ENCODE peak calls at places on chromosomes 6 and 20, in six cellular contexts. P is HL-60, I is HFF-Myc, G is brain microvascular endothelial cell, L is fibroblast of villous mesenchyme, F is cardiac muscle cell. J is an unnamed sample.

GRCh38 chr20:42100137-42100704 is 482.0 kb upstream of the CHD6 start:
- DNase-seq in P (no peak), I (no peak), G (no peak), L (no peak), F (no peak), J (no peak)

GRCh38 chr6:106446983-106447382 is 86.5 kb downstream of the CRYBG1 start:
- DNase-seq in P (no peak), I (no peak), G (no peak), L (no peak), F (no peak), J (no peak)

GRCh38 chr20:30286157-30286556 is 971.3 kb upstream of the DEFB115 start:
- DNase-seq in P (no peak), I (no peak), G (no peak), L (no peak), F (peak; percentile 17), J (no peak)

GRCh38 chr6:140806431-140806830 is 1326.3 kb upstream of the GJE1 start:
- DNase-seq in P (no peak), I (no peak), G (no peak), L (no peak), F (no peak), J (peak; percentile 44)

GRCh38 chr6:162917506-162917905 is 189.7 kb downstream of the PACRG start:
- DNase-seq in P (no peak), I (peak; percentile 32), G (peak; percentile 37), L (peak; percentile 11), F (peak; percentile 6), J (no peak)

GRCh38 chr6:41706876-41707564 is 28.4 kb downstream of the TFEB start:
- DNase-seq in P (no peak), I (no peak), G (no peak), L (peak; percentile 71), F (peak; percentile 80), J (no peak)

GRCh38 chr20:24736131-24736843 is 212.8 kb upstream of the CST7 start:
- DNase-seq in P (no peak), I (no peak), G (no peak), L (peak; percentile 57), F (no peak), J (no peak)

GRCh38 chr6:4922488-4923037 is 81.3 kb downstream of the RPP40 start:
- DNase-seq in P (no peak), I (no peak), G (no peak), L (no peak), F (no peak), J (no peak)

GRCh38 chr6:112979830-112980229 is 632.7 kb downstream of the RFPL4B start:
- DNase-seq in P (no peak), I (peak; percentile 27), G (peak; percentile 16), L (peak; percentile 52), F (peak; percentile 58), J (no peak)

GRCh38 chr6:53771780-53772624 is 22.8 kb upstream of the LRRC1 start:
- DNase-seq in P (no peak), I (no peak), G (peak; percentile 75), L (no peak), F (no peak), J (peak; percentile 56)

GRCh38 chr20:43961116-43961515 is 46.5 kb downstream of the TOX2 start:
- DNase-seq in P (no peak), I (no peak), G (no peak), L (no peak), F (no peak), J (no peak)

GRCh38 chr20:32945710-32946221 is 58.5 kb downstream of the SUN5 start:
- DNase-seq in P (peak; percentile 30), I (no peak), G (peak; percentile 9), L (peak; percentile 34), F (peak; percentile 43), J (no peak)

GRCh38 chr6:140082867-140083297 is 708.4 kb upstream of the CITED2 start:
- DNase-seq in P (no peak), I (no peak), G (peak; percentile 46), L (peak; percentile 84), F (peak; percentile 82), J (no peak)

GRCh38 chr20:3374296-3374695 is 33.2 kb downstream of the DNAAF9 start:
- DNase-seq in P (no peak), I (no peak), G (no peak), L (no peak), F (no peak), J (no peak)

GRCh38 chr6:112475083-112475482 is 128.0 kb downstream of the RFPL4B start:
- DNase-seq in P (no peak), I (no peak), G (peak; percentile 64), L (peak; percentile 47), F (peak; percentile 17), J (no peak)

GRCh38 chr20:37565134-37565811 is 37.6 kb upstream of the BLCAP start:
- DNase-seq in P (no peak), I (no peak), G (no peak), L (no peak), F (no peak), J (no peak)

GRCh38 chr20:59003836-59004492 is 3.1 kb downstream of the CTSZ start:
- DNase-seq in P (no peak), I (no peak), G (no peak), L (no peak), F (no peak), J (no peak)

GRCh38 chr20:59005523-59006166 is 1.4 kb downstream of the CTSZ start:
- DNase-seq in P (no peak), I (no peak), G (no peak), L (no peak), F (no peak), J (no peak)

GRCh38 chr20:59004493-59004762 is 2.6 kb downstream of the CTSZ start:
- DNase-seq in P (no peak), I (no peak), G (no peak), L (no peak), F (no peak), J (no peak)

GRCh38 chr20:59006167-59006863 is 739 bp downstream of the CTSZ start:
- DNase-seq in P (no peak), I (no peak), G (no peak), L (peak; percentile 9), F (no peak), J (no peak)

DNA sequence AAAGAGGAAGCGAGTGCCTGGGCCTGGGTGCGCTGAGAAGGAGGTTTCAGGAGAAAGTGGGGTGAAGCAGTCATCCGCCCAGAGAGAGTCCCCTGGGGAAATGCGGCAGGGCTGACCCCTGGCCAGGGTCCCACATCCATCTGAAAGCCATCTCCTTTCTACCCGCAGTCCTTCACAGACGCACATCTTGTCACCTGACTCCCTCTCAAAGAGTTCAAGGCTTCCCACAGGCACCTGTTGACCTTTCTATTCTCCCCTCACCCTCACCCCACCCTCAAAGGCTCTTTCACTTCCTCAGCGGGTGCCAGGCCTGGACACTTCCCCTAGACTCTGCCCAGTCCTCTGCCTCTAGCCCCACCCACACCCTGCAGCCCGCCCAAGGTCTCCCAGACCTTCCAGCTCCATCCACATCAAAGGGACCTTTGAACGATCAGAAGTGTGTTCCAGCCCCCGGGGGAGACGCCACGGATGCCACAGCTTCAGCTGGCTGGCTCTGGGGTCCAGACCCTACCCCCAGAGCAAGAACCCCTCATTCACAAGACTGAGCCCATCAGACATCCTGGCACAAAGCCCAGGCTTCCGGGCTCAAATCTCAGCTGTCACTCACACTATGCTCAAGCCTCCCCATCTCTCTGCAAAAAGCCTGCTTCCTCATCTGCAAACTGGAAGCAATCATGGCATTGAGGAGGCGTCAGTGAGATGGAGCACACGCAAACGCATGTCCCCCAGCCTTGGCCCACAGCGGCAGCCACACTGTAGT is 2.1 kb downstream of the CTSZ start:
- DNase-seq in P (peak; percentile 82), I (no peak), G (no peak), L (no peak), F (no peak), J (no peak)
- H3K4me3 ChIP-seq in P (peak overlapping the region; percentile 59), I (peak overlapping the region; percentile 58), G (no peak overlapping the region), L (peak overlapping the region; percentile 78), F (no peak overlapping the region), J (no peak overlapping the region)

DNA sequence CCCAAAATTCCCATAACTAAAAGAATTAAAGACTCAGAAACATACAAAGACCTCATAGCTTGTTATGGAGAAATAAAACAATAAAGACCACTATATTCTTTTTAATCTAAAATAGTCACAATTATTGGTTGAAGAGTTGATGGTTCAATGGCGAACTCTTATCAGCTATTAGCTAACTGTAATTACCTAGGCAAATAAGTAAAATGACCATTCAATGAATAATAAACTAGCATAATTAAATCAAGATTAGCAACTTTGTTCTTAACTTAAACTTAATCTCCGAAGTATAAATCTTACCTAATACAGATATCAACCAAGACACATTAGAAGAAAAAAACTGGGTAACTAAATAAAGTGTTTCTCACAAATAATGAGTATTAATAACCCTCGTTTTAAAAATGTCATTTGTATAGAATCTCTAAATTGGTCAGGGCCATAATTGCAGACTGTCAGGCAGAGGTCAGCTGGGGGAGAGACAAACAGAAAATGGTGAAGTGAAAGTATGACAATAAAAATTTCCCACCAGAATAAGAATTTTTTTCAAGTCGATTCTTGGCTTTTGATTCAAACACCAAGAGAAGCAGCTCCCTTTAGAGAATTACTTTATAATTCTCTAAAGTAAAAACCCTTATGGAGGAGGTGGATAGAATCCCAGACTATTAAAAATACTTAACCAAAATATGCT is 1.7 kb downstream of the FKBP5 start:
- DNase-seq in P (no peak), I (no peak), G (no peak), L (no peak), F (no peak), J (no peak)
- H3K4me3 ChIP-seq in P (peak overlapping the region; percentile 78), I (peak overlapping the region; percentile 85), G (peak overlapping the region; percentile 93), L (peak overlapping the region; percentile 97), F (peak overlapping the region; percentile 94), J (peak overlapping the region; percentile 92)

GRCh38 chr6:159109391-159109790 is 59.8 kb upstream of the FNDC1 start:
- DNase-seq in P (no peak), I (no peak), G (no peak), L (no peak), F (no peak), J (no peak)

GRCh38 chr6:159105716-159106115 is 60.9 kb upstream of the TAGAP start:
- DNase-seq in P (no peak), I (no peak), G (no peak), L (peak; percentile 4), F (no peak), J (no peak)

GRCh38 chr6:159108438-159108985 is 60.7 kb upstream of the FNDC1 start:
- DNase-seq in P (no peak), I (no peak), G (no peak), L (no peak), F (peak; percentile 7), J (no peak)

GRCh38 chr6:159106627-159107241 is 61.9 kb upstream of the TAGAP start:
- DNase-seq in P (peak; percentile 95), I (no peak), G (peak; percentile 41), L (peak; percentile 56), F (peak; percentile 71), J (no peak)

GRCh38 chr6:159107451-159108260 is 61.5 kb upstream of the FNDC1 start:
- DNase-seq in P (no peak), I (no peak), G (no peak), L (no peak), F (no peak), J (no peak)
- H3K4me3 ChIP-seq in P (no peak overlapping the region), I (no peak overlapping the region), G (no peak overlapping the region), L (no peak overlapping the region), F (no peak overlapping the region), J (no peak overlapping the region)

DNA sequence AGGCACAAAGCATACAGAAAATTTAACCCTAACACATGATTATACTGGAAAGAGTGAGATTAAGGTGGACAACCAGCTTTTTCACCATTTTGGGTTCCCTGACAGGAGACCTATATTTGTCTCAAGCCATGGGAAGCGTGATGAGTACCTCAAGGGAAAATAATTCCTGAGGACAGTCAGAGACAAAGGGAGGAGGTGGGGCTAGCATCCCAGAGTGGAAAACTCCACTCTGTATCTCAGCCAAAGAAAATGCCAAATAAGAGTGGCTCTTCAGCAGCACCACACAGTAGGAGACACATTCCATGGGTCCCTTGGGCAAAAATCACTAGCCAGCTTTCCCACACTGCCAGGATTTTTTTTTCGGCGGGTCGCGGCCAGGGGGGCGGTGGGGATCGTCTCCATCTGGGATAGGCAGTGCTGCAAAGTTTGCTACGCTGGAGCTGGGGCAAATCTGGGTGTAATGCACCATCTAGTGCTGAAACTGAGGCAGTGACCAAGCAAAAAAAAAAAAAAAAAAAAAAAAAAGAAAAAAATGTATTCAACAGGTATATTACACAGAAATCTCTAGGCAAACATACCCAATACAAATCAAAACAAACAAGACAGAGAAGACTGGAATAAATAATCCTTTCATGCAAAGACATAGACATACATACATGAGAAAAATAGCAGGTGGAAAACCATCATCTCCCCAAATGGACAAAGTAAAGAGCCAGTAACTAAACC is 77.3 kb upstream of the SLC35F1 start:
- DNase-seq in P (no peak), I (no peak), G (peak; percentile 35), L (peak; percentile 10), F (peak; percentile 20), J (peak; percentile 4)
- H3K4me3 ChIP-seq in P (no peak overlapping the region), I (peak overlapping the region; percentile 31), G (peak overlapping the region; percentile 62), L (peak overlapping the region; percentile 37), F (peak overlapping the region; percentile 41), J (peak overlapping the region; percentile 54)